ENCODE peak calls at places on chromosomes 2 and 18, in four cellular contexts. One of them, this sample, is unnamed.
A peak's percentile ranks its signal among the peaks of the same experiment; 100 is the strongest.

GRCh38 chr18:62827397-62827796 is 112.1 kb downstream of the PHLPP1 start:
- DNase-seq in stimulated activated CD8-positive, alpha-beta memory T cell treated with anti-CD3 and anti-CD28 coated beads, Interleukin-7, amount 100 ng/mL, for 4 hours: no peak
- DNase-seq in K562: no peak
- DNase-seq in NCI-H2029 treated with DMSO at 0.1 percent for 48 hours: no peak
- DNase-seq in this sample: no peak

GRCh38 chr18:34915046-34915445 is 126.2 kb upstream of the MAPRE2 start:
- DNase-seq in NCI-H2029 treated with DMSO at 0.1 percent for 48 hours: no peak
- DNase-seq in K562: no peak
- DNase-seq in stimulated activated CD8-positive, alpha-beta memory T cell treated with anti-CD3 and anti-CD28 coated beads, Interleukin-7, amount 100 ng/mL, for 4 hours: no peak
- DNase-seq in this sample: no peak

GRCh38 chr2:27807476-27807875 is 36.0 kb downstream of the MRPL33 start:
- DNase-seq in NCI-H2029 treated with DMSO at 0.1 percent for 48 hours: no peak
- DNase-seq in K562: no peak
- DNase-seq in stimulated activated CD8-positive, alpha-beta memory T cell treated with anti-CD3 and anti-CD28 coated beads, Interleukin-7, amount 100 ng/mL, for 4 hours: no peak
- DNase-seq in this sample: no peak

GRCh38 chr2:144999040-144999875 is 479.3 kb upstream of the ZEB2 start:
- DNase-seq in stimulated activated CD8-positive, alpha-beta memory T cell treated with anti-CD3 and anti-CD28 coated beads, Interleukin-7, amount 100 ng/mL, for 4 hours: no peak
- DNase-seq in NCI-H2029 treated with DMSO at 0.1 percent for 48 hours: no peak
- DNase-seq in K562: no peak
- DNase-seq in this sample: no peak

GRCh38 chr2:148582679-148583511 is 61.7 kb upstream of the EPC2 start:
- DNase-seq in stimulated activated CD8-positive, alpha-beta memory T cell treated with anti-CD3 and anti-CD28 coated beads, Interleukin-7, amount 100 ng/mL, for 4 hours: no peak
- DNase-seq in K562: no peak
- DNase-seq in NCI-H2029 treated with DMSO at 0.1 percent for 48 hours: no peak
- DNase-seq in this sample: no peak

GRCh38 chr2:71552356-71552755 is 99.0 kb downstream of the DYSF start:
- DNase-seq in NCI-H2029 treated with DMSO at 0.1 percent for 48 hours: no peak
- DNase-seq in K562: no peak
- DNase-seq in stimulated activated CD8-positive, alpha-beta memory T cell treated with anti-CD3 and anti-CD28 coated beads, Interleukin-7, amount 100 ng/mL, for 4 hours: no peak
- DNase-seq in this sample: no peak

GRCh38 chr2:64952113-64952895 is 36.9 kb upstream of the SLC1A4 start:
- DNase-seq in K562: no peak
- DNase-seq in stimulated activated CD8-positive, alpha-beta memory T cell treated with anti-CD3 and anti-CD28 coated beads, Interleukin-7, amount 100 ng/mL, for 4 hours: no peak
- DNase-seq in NCI-H2029 treated with DMSO at 0.1 percent for 48 hours: no peak
- DNase-seq in this sample: no peak

GRCh38 chr2:128547667-128548066 is 229.0 kb upstream of the HS6ST1 start:
- DNase-seq in stimulated activated CD8-positive, alpha-beta memory T cell treated with anti-CD3 and anti-CD28 coated beads, Interleukin-7, amount 100 ng/mL, for 4 hours: no peak
- DNase-seq in NCI-H2029 treated with DMSO at 0.1 percent for 48 hours: no peak
- DNase-seq in K562: no peak
- DNase-seq in this sample: no peak

GRCh38 chr2:27993950-27994728 is 103.6 kb downstream of the BABAM2 start:
- DNase-seq in K562: no peak
- DNase-seq in stimulated activated CD8-positive, alpha-beta memory T cell treated with anti-CD3 and anti-CD28 coated beads, Interleukin-7, amount 100 ng/mL, for 4 hours: no peak
- DNase-seq in NCI-H2029 treated with DMSO at 0.1 percent for 48 hours: no peak
- DNase-seq in this sample: no peak

GRCh38 chr2:173231042-173231441 is 123.6 kb upstream of the CDCA7 start:
- DNase-seq in NCI-H2029 treated with DMSO at 0.1 percent for 48 hours: peak; percentile 97
- DNase-seq in stimulated activated CD8-positive, alpha-beta memory T cell treated with anti-CD3 and anti-CD28 coated beads, Interleukin-7, amount 100 ng/mL, for 4 hours: no peak
- DNase-seq in K562: no peak
- DNase-seq in this sample: no peak

GRCh38 chr2:26567534-26567933 is 73.6 kb downstream of the CIB4 start:
- DNase-seq in stimulated activated CD8-positive, alpha-beta memory T cell treated with anti-CD3 and anti-CD28 coated beads, Interleukin-7, amount 100 ng/mL, for 4 hours: no peak
- DNase-seq in NCI-H2029 treated with DMSO at 0.1 percent for 48 hours: no peak
- DNase-seq in K562: no peak
- DNase-seq in this sample: no peak

GRCh38 chr2:169609264-169609663 is 25.1 kb downstream of the PPIG start:
- DNase-seq in stimulated activated CD8-positive, alpha-beta memory T cell treated with anti-CD3 and anti-CD28 coated beads, Interleukin-7, amount 100 ng/mL, for 4 hours: no peak
- DNase-seq in K562: no peak
- DNase-seq in NCI-H2029 treated with DMSO at 0.1 percent for 48 hours: no peak
- DNase-seq in this sample: no peak

GRCh38 chr2:36035137-36035536 is 320.4 kb upstream of the CRIM1 start:
- DNase-seq in stimulated activated CD8-positive, alpha-beta memory T cell treated with anti-CD3 and anti-CD28 coated beads, Interleukin-7, amount 100 ng/mL, for 4 hours: no peak
- DNase-seq in K562: no peak
- DNase-seq in NCI-H2029 treated with DMSO at 0.1 percent for 48 hours: no peak
- DNase-seq in this sample: no peak

GRCh38 chr18:52287151-52287550 is 52.8 kb upstream of the DCC start:
- DNase-seq in stimulated activated CD8-positive, alpha-beta memory T cell treated with anti-CD3 and anti-CD28 coated beads, Interleukin-7, amount 100 ng/mL, for 4 hours: no peak
- DNase-seq in NCI-H2029 treated with DMSO at 0.1 percent for 48 hours: no peak
- DNase-seq in K562: no peak
- DNase-seq in this sample: no peak

GRCh38 chr18:69865656-69866241 is 81.9 kb downstream of the CD226 start:
- DNase-seq in stimulated activated CD8-positive, alpha-beta memory T cell treated with anti-CD3 and anti-CD28 coated beads, Interleukin-7, amount 100 ng/mL, for 4 hours: no peak
- DNase-seq in K562: no peak
- DNase-seq in NCI-H2029 treated with DMSO at 0.1 percent for 48 hours: no peak
- DNase-seq in this sample: peak; percentile 17

GRCh38 chr2:236718207-236718992 is 148.8 kb downstream of the ACKR3 start:
- DNase-seq in NCI-H2029 treated with DMSO at 0.1 percent for 48 hours: no peak
- DNase-seq in stimulated activated CD8-positive, alpha-beta memory T cell treated with anti-CD3 and anti-CD28 coated beads, Interleukin-7, amount 100 ng/mL, for 4 hours: no peak
- DNase-seq in K562: no peak
- DNase-seq in this sample: no peak

GRCh38 chr2:170742896-170743529 is 27.2 kb upstream of the ERICH2 start:
- DNase-seq in NCI-H2029 treated with DMSO at 0.1 percent for 48 hours: no peak
- DNase-seq in stimulated activated CD8-positive, alpha-beta memory T cell treated with anti-CD3 and anti-CD28 coated beads, Interleukin-7, amount 100 ng/mL, for 4 hours: no peak
- DNase-seq in K562: no peak
- DNase-seq in this sample: no peak

GRCh38 chr2:3522851-3523481 is 3.6 kb upstream of the ADI1 start:
- DNase-seq in NCI-H2029 treated with DMSO at 0.1 percent for 48 hours: no peak
- DNase-seq in K562: no peak
- DNase-seq in stimulated activated CD8-positive, alpha-beta memory T cell treated with anti-CD3 and anti-CD28 coated beads, Interleukin-7, amount 100 ng/mL, for 4 hours: no peak
- DNase-seq in this sample: no peak

GRCh38 chr2:124836415-124836814 is 811.3 kb downstream of the CNTNAP5 start:
- DNase-seq in stimulated activated CD8-positive, alpha-beta memory T cell treated with anti-CD3 and anti-CD28 coated beads, Interleukin-7, amount 100 ng/mL, for 4 hours: no peak
- DNase-seq in NCI-H2029 treated with DMSO at 0.1 percent for 48 hours: no peak
- DNase-seq in K562: no peak
- DNase-seq in this sample: no peak

GRCh38 chr2:3145471-3146027 is 232.1 kb downstream of the EIPR1 start:
- DNase-seq in NCI-H2029 treated with DMSO at 0.1 percent for 48 hours: no peak
- DNase-seq in K562: no peak
- DNase-seq in stimulated activated CD8-positive, alpha-beta memory T cell treated with anti-CD3 and anti-CD28 coated beads, Interleukin-7, amount 100 ng/mL, for 4 hours: no peak
- DNase-seq in this sample: no peak

GRCh38 chr18:80009661-80010550 is 21.5 kb upstream of the TXNL4A start:
- DNase-seq in K562: no peak
- DNase-seq in NCI-H2029 treated with DMSO at 0.1 percent for 48 hours: no peak
- DNase-seq in stimulated activated CD8-positive, alpha-beta memory T cell treated with anti-CD3 and anti-CD28 coated beads, Interleukin-7, amount 100 ng/mL, for 4 hours: no peak
- DNase-seq in this sample: no peak

GRCh38 chr2:209648714-209649113 is 122.9 kb upstream of the UNC80 start:
- DNase-seq in K562: no peak
- DNase-seq in NCI-H2029 treated with DMSO at 0.1 percent for 48 hours: no peak
- DNase-seq in stimulated activated CD8-positive, alpha-beta memory T cell treated with anti-CD3 and anti-CD28 coated beads, Interleukin-7, amount 100 ng/mL, for 4 hours: no peak
- DNase-seq in this sample: no peak

GRCh38 chr2:218567797-218568189 is 358 bp downstream of the USP37 start:
- DNase-seq in stimulated activated CD8-positive, alpha-beta memory T cell treated with anti-CD3 and anti-CD28 coated beads, Interleukin-7, amount 100 ng/mL, for 4 hours: peak; percentile 59
- DNase-seq in K562: no peak
- DNase-seq in NCI-H2029 treated with DMSO at 0.1 percent for 48 hours: no peak
- DNase-seq in this sample: no peak

GRCh38 chr2:137975280-137976271 is 11.3 kb downstream of the HNMT start:
- DNase-seq in K562: no peak
- DNase-seq in NCI-H2029 treated with DMSO at 0.1 percent for 48 hours: peak; percentile 78
- DNase-seq in stimulated activated CD8-positive, alpha-beta memory T cell treated with anti-CD3 and anti-CD28 coated beads, Interleukin-7, amount 100 ng/mL, for 4 hours: no peak
- DNase-seq in this sample: no peak

GRCh38 chr2:177183860-177184259 is 28.7 kb upstream of the HNRNPA3 start:
- DNase-seq in K562: no peak
- DNase-seq in stimulated activated CD8-positive, alpha-beta memory T cell treated with anti-CD3 and anti-CD28 coated beads, Interleukin-7, amount 100 ng/mL, for 4 hours: no peak
- DNase-seq in NCI-H2029 treated with DMSO at 0.1 percent for 48 hours: no peak
- DNase-seq in this sample: no peak

GRCh38 chr2:85728883-85729824 is 24.6 kb upstream of the ATOH8 start:
- DNase-seq in NCI-H2029 treated with DMSO at 0.1 percent for 48 hours: peak; percentile 29
- DNase-seq in stimulated activated CD8-positive, alpha-beta memory T cell treated with anti-CD3 and anti-CD28 coated beads, Interleukin-7, amount 100 ng/mL, for 4 hours: peak; percentile 16
- DNase-seq in K562: peak; percentile 84
- DNase-seq in this sample: peak; percentile 58

GRCh38 chr2:19982268-19982667 is 7.6 kb downstream of the WDR35 start:
- DNase-seq in K562: no peak
- DNase-seq in NCI-H2029 treated with DMSO at 0.1 percent for 48 hours: no peak
- DNase-seq in stimulated activated CD8-positive, alpha-beta memory T cell treated with anti-CD3 and anti-CD28 coated beads, Interleukin-7, amount 100 ng/mL, for 4 hours: no peak
- DNase-seq in this sample: no peak

GRCh38 chr2:158561054-158561453 is 104.3 kb downstream of the PKP4 start:
- DNase-seq in NCI-H2029 treated with DMSO at 0.1 percent for 48 hours: no peak
- DNase-seq in stimulated activated CD8-positive, alpha-beta memory T cell treated with anti-CD3 and anti-CD28 coated beads, Interleukin-7, amount 100 ng/mL, for 4 hours: no peak
- DNase-seq in K562: no peak
- DNase-seq in this sample: no peak

GRCh38 chr2:238169708-238170251 is 11.0 kb downstream of the ERFE start:
- DNase-seq in stimulated activated CD8-positive, alpha-beta memory T cell treated with anti-CD3 and anti-CD28 coated beads, Interleukin-7, amount 100 ng/mL, for 4 hours: no peak
- DNase-seq in NCI-H2029 treated with DMSO at 0.1 percent for 48 hours: no peak
- DNase-seq in K562: no peak
- DNase-seq in this sample: no peak

GRCh38 chr2:567865-568638 is 109.2 kb downstream of the TMEM18 start:
- DNase-seq in K562: no peak
- DNase-seq in stimulated activated CD8-positive, alpha-beta memory T cell treated with anti-CD3 and anti-CD28 coated beads, Interleukin-7, amount 100 ng/mL, for 4 hours: no peak
- DNase-seq in NCI-H2029 treated with DMSO at 0.1 percent for 48 hours: no peak
- DNase-seq in this sample: no peak

GRCh38 chr18:7576685-7577084 is 9.6 kb downstream of the PTPRM start:
- DNase-seq in K562: no peak
- DNase-seq in NCI-H2029 treated with DMSO at 0.1 percent for 48 hours: no peak
- DNase-seq in stimulated activated CD8-positive, alpha-beta memory T cell treated with anti-CD3 and anti-CD28 coated beads, Interleukin-7, amount 100 ng/mL, for 4 hours: no peak
- DNase-seq in this sample: no peak

GRCh38 chr2:65435625-65436168 is 3.3 kb upstream of the SPRED2 start:
- DNase-seq in K562: peak; percentile 90
- DNase-seq in stimulated activated CD8-positive, alpha-beta memory T cell treated with anti-CD3 and anti-CD28 coated beads, Interleukin-7, amount 100 ng/mL, for 4 hours: no peak
- DNase-seq in NCI-H2029 treated with DMSO at 0.1 percent for 48 hours: no peak
- DNase-seq in this sample: no peak

GRCh38 chr2:108409768-108410167 is 32.0 kb downstream of the SULT1C4 start:
- DNase-seq in K562: no peak
- DNase-seq in stimulated activated CD8-positive, alpha-beta memory T cell treated with anti-CD3 and anti-CD28 coated beads, Interleukin-7, amount 100 ng/mL, for 4 hours: no peak
- DNase-seq in NCI-H2029 treated with DMSO at 0.1 percent for 48 hours: no peak
- DNase-seq in this sample: no peak

GRCh38 chr2:238655974-238656722 is 191.7 kb upstream of the TWIST2 start:
- DNase-seq in stimulated activated CD8-positive, alpha-beta memory T cell treated with anti-CD3 and anti-CD28 coated beads, Interleukin-7, amount 100 ng/mL, for 4 hours: no peak
- DNase-seq in K562: no peak
- DNase-seq in NCI-H2029 treated with DMSO at 0.1 percent for 48 hours: no peak
- DNase-seq in this sample: no peak

GRCh38 chr2:54194761-54195750 is 61.0 kb downstream of the TSPYL6 start:
- DNase-seq in stimulated activated CD8-positive, alpha-beta memory T cell treated with anti-CD3 and anti-CD28 coated beads, Interleukin-7, amount 100 ng/mL, for 4 hours: no peak
- DNase-seq in NCI-H2029 treated with DMSO at 0.1 percent for 48 hours: no peak
- DNase-seq in K562: no peak
- DNase-seq in this sample: no peak

GRCh38 chr18:61154866-61155265 is 178.4 kb upstream of the CDH20 start:
- DNase-seq in stimulated activated CD8-positive, alpha-beta memory T cell treated with anti-CD3 and anti-CD28 coated beads, Interleukin-7, amount 100 ng/mL, for 4 hours: no peak
- DNase-seq in NCI-H2029 treated with DMSO at 0.1 percent for 48 hours: no peak
- DNase-seq in K562: no peak
- DNase-seq in this sample: no peak

GRCh38 chr18:6323319-6323889 is 91.3 kb downstream of the L3MBTL4 start:
- DNase-seq in K562: no peak
- DNase-seq in stimulated activated CD8-positive, alpha-beta memory T cell treated with anti-CD3 and anti-CD28 coated beads, Interleukin-7, amount 100 ng/mL, for 4 hours: no peak
- DNase-seq in NCI-H2029 treated with DMSO at 0.1 percent for 48 hours: no peak
- DNase-seq in this sample: no peak

This sample was measured in CMK.